ENCODE peak calls at places on chromosome 15, in four cellular contexts. M is activated gamma-delta T cell treated with Interleukin-2 at 50 U/mL for 16 hours, Q is C1 segment of cervical spinal cord, J is uterus. I is an unnamed sample.

GRCh38 chr15:44298878-44299277 is 10.4 kb downstream of the GOLM2 start:
- DNase-seq in M (no peak), Q (no peak), J (no peak), I (no peak)

GRCh38 chr15:47409601-47410000 is 307.7 kb upstream of the SEMA6D start:
- DNase-seq in M (no peak), Q (no peak), J (no peak), I (no peak)

GRCh38 chr15:57861039-57861638 is 154.6 kb downstream of the POLR2M start:
- DNase-seq in M (peak; percentile 16), Q (no peak), J (peak; percentile 27), I (no peak)

GRCh38 chr15:52005748-52006701 is 13.0 kb upstream of the MAPK6 start:
- DNase-seq in M (no peak), Q (no peak), J (no peak), I (no peak)

GRCh38 chr15:66115568-66116206 is 137.9 kb downstream of the MEGF11 start:
- DNase-seq in M (peak; percentile 20), Q (no peak), J (no peak), I (no peak)

GRCh38 chr15:70788114-70789049 is 25.0 kb upstream of the UACA start:
- DNase-seq in M (no peak), Q (no peak), J (no peak), I (no peak)

GRCh38 chr15:73165844-73166243 is 113.6 kb downstream of the NEO1 start:
- DNase-seq in M (no peak), Q (no peak), J (no peak), I (no peak)

GRCh38 chr15:72614810-72615532 is 39.5 kb upstream of the GOLGA6B start:
- DNase-seq in M (no peak), Q (no peak), J (no peak), I (no peak)

GRCh38 chr15:68691667-68692066 is 112.9 kb downstream of the CORO2B start:
- DNase-seq in M (no peak), Q (no peak), J (no peak), I (no peak)

GRCh38 chr15:81400640-81401236 is 26.7 kb upstream of the TMC3 start:
- DNase-seq in M (no peak), Q (no peak), J (no peak), I (no peak)